ENCODE peak calls at places on chromosomes 3 and 15, in seven cellular contexts. G, V, S, N, E, D and O are unnamed samples.

GRCh38 chr3:42080452-42080872 is 10.7 kb upstream of the TRAK1 start:
- DNase-seq in G (peak; percentile 54), V (peak; percentile 70), S (no peak), N (peak; percentile 80), E (peak; percentile 47), D (no peak), O (peak; percentile 34)

GRCh38 chr3:197331131-197331530 is 32.7 kb upstream of the DLG1 start:
- DNase-seq in G (peak; percentile 35), V (peak; percentile 44), S (no peak), N (no peak), E (no peak), D (no peak), O (no peak)

GRCh38 chr3:13533823-13534435 is 15.0 kb upstream of the FBLN2 start:
- DNase-seq in G (no peak), V (peak; percentile 41), S (no peak), N (no peak), E (no peak), D (no peak), O (no peak)

GRCh38 chr15:27328616-27329015 is 357.6 kb downstream of the GABRG3 start:
- DNase-seq in G (no peak), V (no peak), S (no peak), N (no peak), E (no peak), D (no peak), O (no peak)

GRCh38 chr15:64430000-64430735 is 30.2 kb upstream of the ZNF609 start:
- DNase-seq in G (peak; percentile 97), V (peak; percentile 90), S (peak; percentile 64), N (peak; percentile 20), E (no peak), D (peak; percentile 8), O (no peak)

GRCh38 chr3:66507631-66508260 is 6.9 kb upstream of the LRIG1 start:
- DNase-seq in G (no peak), V (no peak), S (no peak), N (no peak), E (no peak), D (no peak), O (no peak)

GRCh38 chr3:37256447-37256846 is 82.1 kb upstream of the LRRFIP2 start:
- DNase-seq in G (no peak), V (no peak), S (no peak), N (no peak), E (no peak), D (no peak), O (no peak)

GRCh38 chr15:55499158-55499557 is 8.9 kb downstream of the DNAAF4 start:
- DNase-seq in G (no peak), V (no peak), S (no peak), N (no peak), E (no peak), D (no peak), O (no peak)

GRCh38 chr3:99768126-99768525 is 49.5 kb upstream of the CMSS1 start:
- DNase-seq in G (no peak), V (no peak), S (no peak), N (no peak), E (no peak), D (no peak), O (no peak)

GRCh38 chr3:79167651-79168416 is 600.0 kb downstream of the ROBO1 start:
- DNase-seq in G (peak; percentile 97), V (no peak), S (peak; percentile 91), N (no peak), E (no peak), D (peak; percentile 13), O (peak; percentile 37)

GRCh38 chr3:111662012-111662411 is 66.9 kb upstream of the ZBED2 start:
- DNase-seq in G (no peak), V (no peak), S (no peak), N (no peak), E (no peak), D (no peak), O (no peak)

GRCh38 chr15:55791576-55792400 is 48.8 kb upstream of the PRTG start:
- DNase-seq in G (peak; percentile 93), V (no peak), S (peak; percentile 30), N (no peak), E (no peak), D (no peak), O (peak; percentile 51)

GRCh38 chr3:29585368-29585767 is 304.5 kb downstream of the RBMS3 start:
- DNase-seq in G (no peak), V (no peak), S (no peak), N (no peak), E (no peak), D (peak; percentile 28), O (no peak)

GRCh38 chr3:119861681-119862080 is 79.8 kb downstream of the NR1I2 start:
- DNase-seq in G (peak; percentile 34), V (no peak), S (no peak), N (no peak), E (no peak), D (no peak), O (no peak)

GRCh38 chr15:52523192-52523591 is 5.5 kb downstream of the MYO5A start:
- DNase-seq in G (peak; percentile 23), V (no peak), S (peak; percentile 60), N (no peak), E (no peak), D (no peak), O (peak; percentile 81)

GRCh38 chr3:65439641-65440040 is 599.1 kb downstream of the MAGI1 start:
- DNase-seq in G (peak; percentile 70), V (peak; percentile 87), S (peak; percentile 47), N (peak; percentile 36), E (peak; percentile 37), D (peak; percentile 42), O (peak; percentile 47)

GRCh38 chr15:48062476-48062875 is 58.3 kb upstream of the SLC24A5 start:
- DNase-seq in G (peak; percentile 11), V (peak; percentile 40), S (peak; percentile 44), N (no peak), E (no peak), D (no peak), O (peak; percentile 13)

GRCh38 chr3:4722103-4722502 is 229.0 kb downstream of the ITPR1 start:
- DNase-seq in G (peak; percentile 76), V (no peak), S (peak; percentile 83), N (peak; percentile 62), E (no peak), D (peak; percentile 43), O (peak; percentile 55)

GRCh38 chr3:81451140-81451539 is 310.3 kb downstream of the GBE1 start:
- DNase-seq in G (no peak), V (no peak), S (no peak), N (no peak), E (no peak), D (no peak), O (no peak)

GRCh38 chr3:40800343-40800742 is 275.6 kb downstream of the ZNF621 start:
- DNase-seq in G (peak; percentile 94), V (peak; percentile 57), S (peak; percentile 91), N (no peak), E (no peak), D (no peak), O (peak; percentile 65)

GRCh38 chr3:175356899-175357324 is 497.8 kb downstream of the NAALADL2 start:
- DNase-seq in G (no peak), V (no peak), S (no peak), N (no peak), E (no peak), D (no peak), O (no peak)

GRCh38 chr3:141773676-141774075 is 10.5 kb downstream of the GRK7 start:
- DNase-seq in G (no peak), V (no peak), S (no peak), N (no peak), E (no peak), D (no peak), O (no peak)

GRCh38 chr3:16467368-16467767 is 46.1 kb downstream of the RFTN1 start:
- DNase-seq in G (no peak), V (no peak), S (no peak), N (no peak), E (no peak), D (no peak), O (no peak)

GRCh38 chr15:44023176-44023575 is 171.9 kb downstream of the FRMD5 start:
- DNase-seq in G (no peak), V (no peak), S (no peak), N (no peak), E (no peak), D (no peak), O (no peak)

GRCh38 chr3:57852896-57853295 is 96.8 kb downstream of the SLMAP start:
- DNase-seq in G (peak; percentile 36), V (no peak), S (no peak), N (no peak), E (no peak), D (no peak), O (peak; percentile 19)

DNA sequence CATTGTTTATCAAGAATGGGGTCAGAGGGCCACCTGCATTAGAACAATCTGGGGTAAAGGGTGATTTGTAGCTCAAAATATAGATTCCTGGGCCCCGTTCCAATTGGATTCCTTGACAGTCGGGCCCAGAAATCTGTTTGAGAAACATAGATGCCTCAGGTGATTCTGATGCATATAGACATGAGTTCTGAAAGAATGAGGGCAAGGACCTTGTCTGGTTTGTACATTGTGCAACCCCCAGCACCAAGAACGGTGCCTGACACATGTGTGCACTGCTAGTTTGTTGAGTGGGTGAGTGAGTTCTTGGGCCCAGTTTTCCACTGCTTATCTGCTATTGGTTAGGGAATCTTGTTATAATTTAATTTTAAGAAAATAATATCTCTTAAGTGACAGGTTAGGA is 16.6 kb downstream of the CRYBG3 start:
- DNase-seq in G (no peak), V (no peak), S (no peak), N (no peak), E (no peak), D (no peak), O (no peak)
- TF ChIP-seq CTCF in G (no peak), V (no peak), S (no peak), N (no peak), E (no peak), D (no peak), O (no peak)

GRCh38 chr15:73924258-73924921 is 1.9 kb upstream of the LOXL1 start:
- DNase-seq in G (peak; percentile 89), V (peak; percentile 68), S (peak; percentile 62), N (no peak), E (no peak), D (peak; percentile 36), O (peak; percentile 83)
- H3K27ac ChIP-seq in G (no peak overlapping the region), V (peak overlapping the region; percentile 8), S (peak overlapping the region; percentile 68), N (peak overlapping the region; percentile 71), E (peak overlapping the region; percentile 94), D (peak overlapping the region; percentile 85), O (peak overlapping the region; percentile 86)

GRCh38 chr3:160486459-160486869 is 36.9 kb upstream of the TRIM59 start:
- DNase-seq in G (peak; percentile 73), V (no peak), S (no peak), N (no peak), E (no peak), D (no peak), O (no peak)
- TF ChIP-seq CTCF in G (peak; percentile 52), V (peak; percentile 90), S (peak; percentile 21), N (peak; percentile 56), E (peak; percentile 78), D (peak; percentile 43), O (peak; percentile 78)

GRCh38 chr3:73296258-73296635 is 234.8 kb downstream of the EBLN2 start:
- DNase-seq in G (no peak), V (no peak), S (no peak), N (no peak), E (no peak), D (no peak), O (no peak)

GRCh38 chr3:73291541-73291940 is 230.1 kb downstream of the EBLN2 start:
- DNase-seq in G (no peak), V (no peak), S (no peak), N (no peak), E (no peak), D (no peak), O (no peak)

GRCh38 chr3:73292241-73292640 is 230.8 kb downstream of the EBLN2 start:
- DNase-seq in G (no peak), V (no peak), S (no peak), N (no peak), E (no peak), D (no peak), O (no peak)

GRCh38 chr3:73295511-73296257 is 234.2 kb downstream of the EBLN2 start:
- DNase-seq in G (no peak), V (no peak), S (no peak), N (no peak), E (no peak), D (no peak), O (no peak)

GRCh38 chr3:73294532-73294931 is 233.1 kb downstream of the EBLN2 start:
- DNase-seq in G (no peak), V (peak; percentile 61), S (no peak), N (no peak), E (no peak), D (no peak), O (no peak)
- H3K27ac ChIP-seq in G (no peak overlapping the region), V (no peak overlapping the region), S (no peak overlapping the region), N (no peak overlapping the region), E (no peak overlapping the region), D (no peak overlapping the region), O (no peak overlapping the region)